ENCODE peak calls at places on chromosomes 2 and 18, in eight cellular contexts. X, H, R, C, J, L, A and P are unnamed samples.

GRCh38 chr2:127355407-127356008 is 32.3 kb downstream of the MAP3K2 start:
- DNase-seq in R (no peak), X (peak; percentile 21), A (no peak), C (peak; percentile 32), J (no peak), H (no peak), L (no peak), P (no peak)

GRCh38 chr2:10566021-10566420 is 117.9 kb upstream of the ODC1 start:
- DNase-seq in A (no peak), L (no peak), H (no peak), J (no peak), C (peak; percentile 41), R (no peak), X (no peak), P (no peak)

GRCh38 chr18:24632158-24632988 is 171.9 kb downstream of the HRH4 start:
- DNase-seq in H (no peak), L (no peak), X (no peak), R (no peak), C (no peak), J (no peak), A (no peak), P (no peak)

GRCh38 chr2:118881490-118882129 is 34.2 kb upstream of the EN1 start:
- DNase-seq in H (peak; percentile 64), C (peak; percentile 67), X (peak; percentile 24), R (peak; percentile 91), L (peak; percentile 29), J (no peak), A (no peak), P (no peak)

GRCh38 chr2:120205901-120206581 is 17.2 kb downstream of the TMEM185B start:
- DNase-seq in R (peak; percentile 79), L (no peak), X (no peak), A (no peak), H (no peak), C (peak; percentile 20), J (no peak), P (no peak)

GRCh38 chr2:42901076-42901645 is 108.8 kb upstream of the HAAO start:
- DNase-seq in C (peak; percentile 81), A (no peak), H (no peak), R (no peak), L (no peak), X (peak; percentile 36), J (no peak), P (no peak)

GRCh38 chr2:200705305-200705985 is 106.3 kb upstream of the BZW1 start:
- DNase-seq in H (no peak), A (no peak), R (peak; percentile 80), X (peak; percentile 51), L (no peak), C (no peak), J (no peak), P (no peak)

GRCh38 chr2:120231564-120231973 is 8.4 kb upstream of the TMEM185B start:
- DNase-seq in H (no peak), X (no peak), R (peak; percentile 14), C (no peak), A (no peak), J (no peak), L (no peak), P (no peak)

GRCh38 chr2:99643824-99644787 is 154.3 kb upstream of the REV1 start:
- DNase-seq in R (no peak), X (peak; percentile 74), L (no peak), H (no peak), A (no peak), J (no peak), C (peak; percentile 81), P (no peak)

GRCh38 chr2:218033208-218033589 is 30.4 kb upstream of the TNS1 start:
- DNase-seq in L (no peak), H (no peak), C (no peak), A (no peak), R (peak; percentile 23), X (no peak), J (no peak), P (no peak)

GRCh38 chr2:173851256-173851655 is 113.9 kb downstream of the SP3 start:
- DNase-seq in R (no peak), X (no peak), L (no peak), H (no peak), J (peak; percentile 33), A (no peak), C (peak; percentile 73), P (no peak)

GRCh38 chr2:216994231-216994997 is 134.6 kb upstream of the TNP1 start:
- DNase-seq in X (no peak), A (no peak), H (no peak), R (no peak), J (no peak), C (no peak), L (no peak), P (no peak)
- H3K27ac ChIP-seq in X (no peak overlapping the region), A (no peak overlapping the region), H (no peak overlapping the region), R (no peak overlapping the region), J (no peak overlapping the region), C (no peak overlapping the region), L (no peak overlapping the region), P (no peak overlapping the region)

GRCh38 chr2:20198001-20198400 is 26.9 kb downstream of the SDC1 start:
- DNase-seq in C (no peak), J (no peak), X (no peak), R (no peak), L (no peak), H (peak; percentile 86), A (no peak), P (no peak)
- H3K27ac ChIP-seq in C (no peak overlapping the region), J (no peak overlapping the region), X (no peak overlapping the region), R (no peak overlapping the region), L (no peak overlapping the region), H (peak overlapping the region; percentile 84), A (peak overlapping the region; percentile 88), P (no peak overlapping the region)

DNA sequence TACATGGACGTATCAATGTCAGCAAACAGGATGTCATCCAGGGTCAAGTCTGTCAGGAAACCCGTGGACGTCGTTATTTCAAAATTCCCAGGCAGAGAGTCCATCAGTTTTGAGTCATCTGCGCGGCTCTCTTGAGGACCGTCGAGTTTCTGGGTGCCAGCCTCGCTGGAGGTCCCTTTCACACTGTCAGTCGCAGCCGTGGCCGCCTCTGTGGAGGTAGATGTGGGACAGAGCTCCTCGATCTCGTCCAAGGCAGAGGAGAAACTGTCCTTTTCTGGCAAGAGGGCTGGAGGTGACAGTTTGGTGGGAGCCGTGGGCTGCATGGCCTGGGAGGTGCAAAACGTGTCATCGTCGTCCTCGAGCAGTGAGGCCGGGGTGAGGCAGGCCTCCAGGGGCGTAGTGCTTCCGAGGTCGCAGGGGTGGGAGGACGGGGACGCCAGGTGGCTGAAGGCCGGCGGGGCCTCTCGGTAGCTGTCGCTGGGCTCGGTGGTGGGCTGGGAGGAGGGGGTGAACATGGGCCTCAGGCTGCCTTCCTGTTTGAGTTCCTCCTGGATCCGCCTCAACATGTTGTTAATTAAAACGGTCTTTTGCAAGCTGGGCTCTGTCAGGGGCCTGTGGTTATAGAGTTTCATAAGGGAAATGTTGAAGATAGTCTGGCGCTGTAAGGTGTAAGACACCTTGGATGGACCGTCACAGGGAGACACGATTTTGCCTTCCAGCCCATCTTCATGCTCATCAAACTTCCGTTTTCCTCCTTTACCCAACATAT is 17.4 kb downstream of the SERTAD2 start:
- DNase-seq in A (no peak), J (no peak), H (no peak), L (no peak), C (no peak), X (no peak), R (no peak), P (no peak)
- H3K27ac ChIP-seq in A (peak overlapping the region; percentile 80), J (no peak overlapping the region), H (no peak overlapping the region), L (no peak overlapping the region), C (no peak overlapping the region), X (no peak overlapping the region), R (no peak overlapping the region), P (peak overlapping the region; percentile 47)

GRCh38 chr2:25168256-25169072 is at the start of gene POMC:
- DNase-seq in C (peak; percentile 69), J (no peak), L (no peak), H (peak; percentile 27), R (peak; percentile 68), A (no peak), X (peak; percentile 25), P (no peak)
- H3K27ac ChIP-seq in C (no peak within 1 kb of the TSS), J (no peak within 1 kb of the TSS), L (no peak within 1 kb of the TSS), H (no peak within 1 kb of the TSS), R (no peak within 1 kb of the TSS), A (peak within 1 kb of the TSS; percentile 14), X (no peak within 1 kb of the TSS), P (no peak within 1 kb of the TSS)

DNA sequence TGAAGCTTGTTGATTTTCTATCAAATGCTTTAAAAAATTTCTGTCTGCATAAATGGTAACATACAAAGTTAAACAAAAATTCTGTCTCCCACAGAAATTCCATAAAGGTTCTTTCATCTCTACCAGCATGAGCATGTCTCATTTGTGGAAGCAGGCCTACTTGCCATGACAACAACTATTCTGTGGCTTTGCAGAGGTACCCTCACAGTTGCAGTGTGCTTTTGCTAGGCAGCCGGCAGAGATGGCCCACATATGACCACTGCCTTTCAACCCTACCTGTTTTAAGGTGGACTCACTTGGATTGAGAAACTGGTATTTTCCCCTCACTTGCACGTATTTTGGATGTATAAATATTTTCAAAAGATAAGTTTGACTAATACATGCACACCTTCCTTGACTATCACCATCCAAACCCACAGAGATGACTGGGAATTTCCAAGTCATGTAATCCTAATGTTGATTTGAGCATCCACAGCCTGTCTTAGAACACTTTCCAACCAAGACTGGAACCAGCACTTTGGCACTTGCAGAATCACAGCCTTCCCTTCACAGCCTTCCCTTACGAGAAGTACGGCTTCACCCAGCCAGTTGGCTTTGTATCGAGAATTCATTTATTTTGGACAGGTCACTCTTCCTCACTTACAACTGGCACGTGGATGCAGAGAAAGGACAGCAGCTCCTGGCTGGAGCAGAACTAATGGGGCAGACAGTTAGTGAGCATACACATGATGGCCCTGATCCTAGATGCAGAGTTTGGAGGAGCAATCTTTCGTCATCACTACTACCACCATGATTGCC is 9.3 kb upstream of the FHL2 start:
- DNase-seq in R (no peak), L (no peak), J (no peak), A (no peak), H (no peak), X (no peak), C (no peak), P (no peak)
- H3K27ac ChIP-seq in R (no peak overlapping the region), L (no peak overlapping the region), J (peak overlapping the region; percentile 48), A (no peak overlapping the region), H (no peak overlapping the region), X (no peak overlapping the region), C (no peak overlapping the region), P (no peak overlapping the region)